ENCODE peak calls at places on chromosome 6, in seven cellular contexts. V is NCI-H774; I is lower leg skin; F is AG09309; Z is NCI-H69; C is effector memory CD4-positive, alpha-beta T cell; H is activated CD4-positive, alpha-beta T cell treated with anti-CD3 and anti-CD28 coated beads for 48 hours. B is an unnamed sample.

GRCh38 chr6:155333414-155333813 is 19.1 kb upstream of the TFB1M start:
- DNase-seq in V (no peak), I (no peak), F (no peak), Z (no peak), C (no peak), H (peak), B (no peak)

GRCh38 chr6:6654599-6655575 is 66.4 kb downstream of the LY86 start:
- DNase-seq in V (no peak), I (no peak), F (no peak), Z (no peak), C (no peak), H (peak), B (no peak)

GRCh38 chr6:42393339-42393738 is 58.4 kb downstream of the TRERF1 start:
- DNase-seq in V (no peak), I (peak), F (no peak), Z (peak), C (no peak), H (no peak), B (no peak)

GRCh38 chr6:156775717-156776116 is 1.5 kb upstream of the ARID1B start:
- DNase-seq in V (no peak), I (no peak), F (no peak), Z (peak), C (no peak), H (no peak), B (no peak)

GRCh38 chr6:136822051-136822378 is 377 bp upstream of the PEX7 start:
- DNase-seq in V (no peak), I (no peak), F (no peak), Z (peak), C (no peak), H (peak), B (no peak)

GRCh38 chr6:102907181-102907580 is 1513.7 kb downstream of the GRIK2 start:
- DNase-seq in V (no peak), I (no peak), F (no peak), Z (peak), C (no peak), H (no peak), B (no peak)

GRCh38 chr6:20900396-20901160 is 366.3 kb downstream of the CDKAL1 start:
- DNase-seq in V (no peak), I (no peak), F (no peak), Z (peak), C (no peak), H (no peak), B (no peak)

GRCh38 chr6:122610690-122611455 is 668 bp downstream of the PKIB start:
- DNase-seq in V (peak), I (peak), F (no peak), Z (peak), C (no peak), H (peak), B (no peak)

GRCh38 chr6:128508588-128509296 is 11.7 kb downstream of the PTPRK start:
- DNase-seq in V (no peak), I (no peak), F (peak), Z (peak), C (no peak), H (no peak), B (no peak)

GRCh38 chr6:77368660-77369313 is 94.5 kb downstream of the HTR1B start:
- DNase-seq in V (peak), I (no peak), F (no peak), Z (no peak), C (no peak), H (no peak), B (no peak)

GRCh38 chr6:147126618-147127022 is 77.6 kb upstream of the STXBP5 start:
- DNase-seq in V (no peak), I (no peak), F (no peak), Z (no peak), C (no peak), H (no peak), B (no peak)

GRCh38 chr6:111952821-111953535 is 79.7 kb upstream of the FYN start:
- DNase-seq in V (no peak), I (no peak), F (no peak), Z (peak), C (no peak), H (no peak), B (no peak)

GRCh38 chr6:117493470-117493869 is 11.0 kb downstream of the DCBLD1 start:
- DNase-seq in V (no peak), I (no peak), F (no peak), Z (no peak), C (no peak), H (no peak), B (no peak)

GRCh38 chr6:154157082-154157481 is 118.0 kb downstream of the OPRM1 start:
- DNase-seq in V (no peak), I (no peak), F (no peak), Z (no peak), C (no peak), H (peak), B (no peak)

GRCh38 chr6:158916638-158917037 is 83.4 kb downstream of the RSPH3 start:
- DNase-seq in V (no peak), I (peak), F (no peak), Z (no peak), C (no peak), H (no peak), B (peak)

GRCh38 chr6:123715243-123715863 is 78.6 kb upstream of the TRDN start:
- DNase-seq in V (peak), I (no peak), F (no peak), Z (peak), C (no peak), H (no peak), B (no peak)

GRCh38 chr6:3328796-3329195 is 70.0 kb downstream of the PSMG4 start:
- DNase-seq in V (no peak), I (no peak), F (no peak), Z (no peak), C (no peak), H (no peak), B (no peak)

GRCh38 chr6:161353208-161353613 is 79.3 kb upstream of the AGPAT4 start:
- DNase-seq in V (no peak), I (no peak), F (no peak), Z (peak), C (no peak), H (no peak), B (no peak)

GRCh38 chr6:44148306-44148705 is 10.3 kb upstream of the CAPN11 start:
- DNase-seq in V (no peak), I (no peak), F (no peak), Z (no peak), C (no peak), H (no peak), B (peak)

GRCh38 chr6:163716690-163717089 is 302.2 kb downstream of the QKI start:
- DNase-seq in V (no peak), I (peak), F (no peak), Z (no peak), C (no peak), H (no peak), B (no peak)

GRCh38 chr6:153003294-153003645 is 761 bp upstream of the MTRF1L start:
- DNase-seq in V (peak), I (no peak), F (no peak), Z (peak), C (no peak), H (no peak), B (no peak)

GRCh38 chr6:110067837-110068591 is 89.9 kb downstream of the GPR6 start:
- DNase-seq in V (no peak), I (no peak), F (no peak), Z (peak), C (no peak), H (no peak), B (no peak)

GRCh38 chr6:10033223-10033829 is 381.5 kb downstream of the TFAP2A start:
- DNase-seq in V (no peak), I (no peak), F (no peak), Z (peak), C (no peak), H (no peak), B (no peak)

GRCh38 chr6:66568271-66568670 is 861.2 kb upstream of the EYS start:
- DNase-seq in V (no peak), I (no peak), F (no peak), Z (peak), C (no peak), H (no peak), B (no peak)

GRCh38 chr6:40695750-40696415 is 108.7 kb upstream of the LRFN2 start:
- DNase-seq in V (peak), I (no peak), F (no peak), Z (peak), C (no peak), H (no peak), B (no peak)

GRCh38 chr6:97136644-97137358 is 146.2 kb downstream of the MMS22L start:
- DNase-seq in V (no peak), I (no peak), F (no peak), Z (peak), C (no peak), H (no peak), B (no peak)

GRCh38 chr6:154651656-154652055 is 81.6 kb upstream of the SCAF8 start:
- DNase-seq in V (no peak), I (no peak), F (no peak), Z (no peak), C (no peak), H (no peak), B (no peak)

GRCh38 chr6:74780831-74781230 is 425.0 kb downstream of the COL12A1 start:
- DNase-seq in V (no peak), I (no peak), F (no peak), Z (no peak), C (no peak), H (no peak), B (no peak)

B was measured in sigmoid colon.